ENCODE peak calls at places on chromosomes 1 and 21, in four cellular contexts. One of them, this sample, is unnamed.

GRCh38 chr1:25051906-25052305 is 121.8 kb upstream of the RUNX3 start:
- DNase-seq in transverse colon: no peak
- DNase-seq in body of pancreas: no peak
- DNase-seq in Peyer's patch: no peak
- DNase-seq in this sample: no peak

GRCh38 chr1:246476771-246477170 is 30.3 kb downstream of the SMYD3 start:
- DNase-seq in transverse colon: no peak
- DNase-seq in Peyer's patch: no peak
- DNase-seq in body of pancreas: no peak
- DNase-seq in this sample: no peak

GRCh38 chr21:34936299-34936698 is 112.8 kb downstream of the RUNX1 start:
- DNase-seq in transverse colon: no peak
- DNase-seq in Peyer's patch: no peak
- DNase-seq in body of pancreas: no peak
- DNase-seq in this sample: no peak

GRCh38 chr1:17233675-17234074 is 15.2 kb upstream of the PADI3 start:
- DNase-seq in Peyer's patch: no peak
- DNase-seq in transverse colon: peak; percentile 88
- DNase-seq in body of pancreas: peak; percentile 76
- DNase-seq in this sample: peak; percentile 88

GRCh38 chr1:154170547-154171221 is 15.8 kb upstream of the NUP210L start:
- DNase-seq in Peyer's patch: no peak
- DNase-seq in body of pancreas: no peak
- DNase-seq in transverse colon: no peak
- DNase-seq in this sample: no peak

GRCh38 chr1:229759037-229759435 is 133.0 kb downstream of the URB2 start:
- DNase-seq in transverse colon: no peak
- DNase-seq in body of pancreas: no peak
- DNase-seq in Peyer's patch: no peak
- DNase-seq in this sample: no peak

GRCh38 chr1:210448293-210448892 is 119.7 kb downstream of the HHAT start:
- DNase-seq in Peyer's patch: no peak
- DNase-seq in transverse colon: no peak
- DNase-seq in body of pancreas: peak; percentile 12
- DNase-seq in this sample: no peak

GRCh38 chr1:55214214-55214902 is 806 bp downstream of the USP24 start:
- DNase-seq in transverse colon: peak; percentile 63
- DNase-seq in body of pancreas: peak; percentile 53
- DNase-seq in Peyer's patch: peak; percentile 74
- DNase-seq in this sample: no peak

GRCh38 chr1:238621405-238621804 is 730.7 kb upstream of the ZP4 start:
- DNase-seq in transverse colon: no peak
- DNase-seq in Peyer's patch: no peak
- DNase-seq in body of pancreas: no peak
- DNase-seq in this sample: no peak

GRCh38 chr21:29092102-29092959 is 18.9 kb upstream of the CCT8 start:
- DNase-seq in body of pancreas: no peak
- DNase-seq in transverse colon: no peak
- DNase-seq in Peyer's patch: no peak
- DNase-seq in this sample: no peak

GRCh38 chr21:17495680-17496079 is 17.2 kb upstream of the CXADR start:
- DNase-seq in Peyer's patch: no peak
- DNase-seq in transverse colon: no peak
- DNase-seq in body of pancreas: no peak
- DNase-seq in this sample: no peak

GRCh38 chr1:92927870-92928269 is 33.4 kb downstream of the DIPK1A start:
- DNase-seq in transverse colon: no peak
- DNase-seq in Peyer's patch: no peak
- DNase-seq in body of pancreas: no peak
- DNase-seq in this sample: no peak

GRCh38 chr1:245353915-245354775 is 199.4 kb downstream of the KIF26B start:
- DNase-seq in transverse colon: no peak
- DNase-seq in body of pancreas: no peak
- DNase-seq in Peyer's patch: no peak
- DNase-seq in this sample: no peak

GRCh38 chr1:201480231-201481003 is 11.4 kb upstream of the PHLDA3 start:
- DNase-seq in transverse colon: peak; percentile 91
- DNase-seq in body of pancreas: peak; percentile 92
- DNase-seq in Peyer's patch: peak; percentile 75
- DNase-seq in this sample: peak; percentile 95

GRCh38 chr1:93659805-93660479 is 21.7 kb downstream of the BCAR3 start:
- DNase-seq in body of pancreas: no peak
- DNase-seq in Peyer's patch: no peak
- DNase-seq in transverse colon: no peak
- DNase-seq in this sample: no peak

GRCh38 chr1:197910120-197911110 is 6.8 kb upstream of the LHX9 start:
- DNase-seq in transverse colon: no peak
- DNase-seq in Peyer's patch: no peak
- DNase-seq in body of pancreas: no peak
- DNase-seq in this sample: no peak

GRCh38 chr1:106879538-106879937 is 176.9 kb upstream of the PRMT6 start:
- DNase-seq in body of pancreas: peak; percentile 45
- DNase-seq in transverse colon: peak; percentile 77
- DNase-seq in Peyer's patch: no peak
- DNase-seq in this sample: peak; percentile 35

GRCh38 chr1:231020816-231021215 is 19.2 kb downstream of the FAM89A start:
- DNase-seq in Peyer's patch: no peak
- DNase-seq in body of pancreas: no peak
- DNase-seq in transverse colon: no peak
- DNase-seq in this sample: no peak

GRCh38 chr21:37878946-37879660 is 37.2 kb downstream of the KCNJ6 start:
- DNase-seq in Peyer's patch: no peak
- DNase-seq in body of pancreas: no peak
- DNase-seq in transverse colon: no peak
- DNase-seq in this sample: no peak

GRCh38 chr1:59214764-59215208 is 82.1 kb upstream of the FGGY start:
- DNase-seq in Peyer's patch: no peak
- DNase-seq in transverse colon: no peak
- DNase-seq in body of pancreas: peak; percentile 66
- DNase-seq in this sample: no peak

GRCh38 chr1:10968411-10968826 is 44.0 kb upstream of the TARDBP start:
- DNase-seq in body of pancreas: peak; percentile 77
- DNase-seq in transverse colon: peak; percentile 43
- DNase-seq in Peyer's patch: peak; percentile 35
- DNase-seq in this sample: no peak

GRCh38 chr1:85576642-85577420 is 3.7 kb upstream of the CCN1 start:
- DNase-seq in Peyer's patch: peak; percentile 34
- DNase-seq in transverse colon: peak; percentile 78
- DNase-seq in body of pancreas: peak; percentile 88
- DNase-seq in this sample: peak; percentile 82

GRCh38 chr1:200302893-200303250 is 107.0 kb downstream of the ZNF281 start:
- DNase-seq in body of pancreas: peak; percentile 61
- DNase-seq in Peyer's patch: no peak
- DNase-seq in transverse colon: no peak
- DNase-seq in this sample: no peak

GRCh38 chr1:211133393-211133840 is 531 bp downstream of the KCNH1 start:
- DNase-seq in body of pancreas: peak; percentile 9
- DNase-seq in Peyer's patch: no peak
- DNase-seq in transverse colon: no peak
- DNase-seq in this sample: no peak

GRCh38 chr1:10186453-10187319 is 23.7 kb upstream of the KIF1B start:
- DNase-seq in Peyer's patch: no peak
- DNase-seq in body of pancreas: no peak
- DNase-seq in transverse colon: no peak
- DNase-seq in this sample: no peak

GRCh38 chr1:171196351-171196750 is 11.3 kb downstream of the FMO2 start:
- DNase-seq in body of pancreas: no peak
- DNase-seq in transverse colon: no peak
- DNase-seq in Peyer's patch: no peak
- DNase-seq in this sample: no peak

GRCh38 chr1:40094481-40095110 is 2.5 kb downstream of the PPT1 start:
- DNase-seq in Peyer's patch: no peak
- DNase-seq in transverse colon: no peak
- DNase-seq in body of pancreas: no peak
- DNase-seq in this sample: no peak

GRCh38 chr1:199909137-199909536 is 118.4 kb upstream of the NR5A2 start:
- DNase-seq in Peyer's patch: no peak
- DNase-seq in transverse colon: no peak
- DNase-seq in body of pancreas: no peak
- DNase-seq in this sample: no peak

GRCh38 chr1:184050631-184051030 is 899 bp upstream of the TSEN15 start:
- DNase-seq in Peyer's patch: no peak
- DNase-seq in transverse colon: no peak
- DNase-seq in body of pancreas: no peak
- DNase-seq in this sample: no peak

GRCh38 chr1:184051138-184051484 is 419 bp upstream of the TSEN15 start:
- DNase-seq in body of pancreas: no peak
- DNase-seq in Peyer's patch: no peak
- DNase-seq in transverse colon: no peak
- DNase-seq in this sample: no peak

GRCh38 chr1:184052750-184053149 is 1.2 kb downstream of the TSEN15 start:
- DNase-seq in Peyer's patch: no peak
- DNase-seq in body of pancreas: no peak
- DNase-seq in transverse colon: no peak
- DNase-seq in this sample: no peak

GRCh38 chr1:184051485-184052193 is at the start of gene TSEN15:
- DNase-seq in transverse colon: peak; percentile 82
- DNase-seq in body of pancreas: peak; percentile 88
- DNase-seq in Peyer's patch: peak; percentile 64
- DNase-seq in this sample: peak; percentile 70

GRCh38 chr1:184052194-184052559 is 647 bp downstream of the TSEN15 start:
- DNase-seq in body of pancreas: no peak
- DNase-seq in Peyer's patch: no peak
- DNase-seq in transverse colon: no peak
- DNase-seq in this sample: no peak
- H3K4me1 ChIP-seq in body of pancreas: peaks cover 22% of the 10 kb centered on the region
- H3K4me1 ChIP-seq in Peyer's patch: peaks cover 9% of the 10 kb centered on the region
- H3K4me1 ChIP-seq in transverse colon: peaks cover 15% of the 10 kb centered on the region
- H3K4me1 ChIP-seq in this sample: no peaks in the 10 kb centered on the region

GRCh38 chr1:234602334-234603220 is 7.4 kb downstream of the IRF2BP2 start:
- DNase-seq in body of pancreas: peak; percentile 67
- DNase-seq in Peyer's patch: peak; percentile 22
- DNase-seq in transverse colon: peak; percentile 59
- DNase-seq in this sample: no peak
- TF ChIP-seq POLR2A in body of pancreas: peak; percentile 72
- TF ChIP-seq POLR2A in Peyer's patch: peak; percentile 31
- TF ChIP-seq POLR2A in transverse colon: peak; percentile 79
- TF ChIP-seq POLR2A in this sample: no peak

GRCh38 chr1:114397601-114398000 is 113.4 kb downstream of the TRIM33 start:
- DNase-seq in Peyer's patch: no peak
- DNase-seq in body of pancreas: no peak
- DNase-seq in transverse colon: no peak
- DNase-seq in this sample: no peak
- H3K36me3 ChIP-seq in Peyer's patch: no peaks in the 10 kb centered on the region
- H3K36me3 ChIP-seq in body of pancreas: peaks cover 9% of the 10 kb centered on the region
- H3K36me3 ChIP-seq in transverse colon: no peaks in the 10 kb centered on the region
- H3K36me3 ChIP-seq in this sample: no peaks in the 10 kb centered on the region

DNA sequence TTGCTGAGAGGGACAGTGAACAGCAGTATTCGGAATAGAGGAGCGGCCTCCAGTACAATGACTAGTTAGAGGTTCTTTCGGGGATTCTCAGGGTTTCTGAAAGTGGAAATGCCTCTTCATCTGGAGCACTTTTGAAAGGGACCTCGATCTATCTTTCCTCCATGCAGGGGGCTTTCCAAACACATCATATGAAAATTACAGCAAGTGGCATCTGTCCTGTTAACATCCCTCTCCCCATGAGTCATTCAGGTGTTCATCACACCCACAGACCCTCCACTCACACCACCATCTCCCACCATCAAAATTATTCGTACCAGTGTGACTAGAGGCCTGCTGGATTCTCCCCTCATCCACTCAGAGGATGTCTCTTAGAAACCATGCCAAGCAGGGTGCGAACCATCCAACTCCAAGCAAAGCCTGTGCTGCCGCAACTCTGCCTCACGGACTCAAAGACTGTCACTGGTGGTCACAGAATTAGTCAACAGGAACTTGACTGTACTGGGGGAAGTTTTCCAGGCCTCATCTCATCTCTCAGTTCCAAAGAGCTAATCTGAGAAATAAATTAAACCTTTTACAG is 211.1 kb downstream of the MRPL39 start:
- DNase-seq in transverse colon: no peak
- DNase-seq in body of pancreas: no peak
- DNase-seq in Peyer's patch: no peak
- DNase-seq in this sample: no peak
- H3K4me1 ChIP-seq in transverse colon: no peaks in the 10 kb centered on the region
- H3K4me1 ChIP-seq in body of pancreas: no peaks in the 10 kb centered on the region
- H3K4me1 ChIP-seq in Peyer's patch: no peaks in the 10 kb centered on the region
- H3K4me1 ChIP-seq in this sample: no peaks in the 10 kb centered on the region

GRCh38 chr1:156500578-156500846 is at the start of gene MEF2D:
- DNase-seq in body of pancreas: no peak
- DNase-seq in transverse colon: no peak
- DNase-seq in Peyer's patch: no peak
- DNase-seq in this sample: no peak
- TF ChIP-seq POLR2A in body of pancreas: peak; percentile 56
- TF ChIP-seq POLR2A in transverse colon: no peak
- TF ChIP-seq POLR2A in Peyer's patch: peak; percentile 48
- TF ChIP-seq POLR2A in this sample: no peak

DNA sequence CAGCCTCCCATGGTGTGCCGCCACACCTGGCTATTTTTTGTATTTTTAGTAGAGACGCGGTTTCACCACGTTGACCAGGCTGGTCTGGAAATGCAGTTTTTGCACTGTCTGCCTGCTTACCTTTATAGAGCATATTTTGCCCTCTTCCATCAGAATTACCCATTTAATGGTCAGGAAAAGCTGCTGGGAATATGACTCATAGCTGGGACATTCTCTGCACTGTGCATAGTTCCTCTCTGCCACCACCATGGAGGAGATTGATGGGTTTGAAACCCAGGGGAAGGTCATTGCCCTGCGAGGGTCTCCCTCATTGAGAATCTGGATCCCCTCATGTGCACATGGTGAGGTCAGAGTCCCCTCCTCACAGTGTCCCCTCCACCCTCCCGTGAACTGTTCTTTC is 32.1 kb downstream of the MX1 start:
- DNase-seq in Peyer's patch: no peak
- DNase-seq in transverse colon: no peak
- DNase-seq in body of pancreas: no peak
- DNase-seq in this sample: no peak
- H3K36me3 ChIP-seq in Peyer's patch: no peaks in the 10 kb centered on the region
- H3K36me3 ChIP-seq in transverse colon: no peaks in the 10 kb centered on the region
- H3K36me3 ChIP-seq in body of pancreas: no peaks in the 10 kb centered on the region
- H3K36me3 ChIP-seq in this sample: peaks cover 4% of the 10 kb centered on the region

DNA sequence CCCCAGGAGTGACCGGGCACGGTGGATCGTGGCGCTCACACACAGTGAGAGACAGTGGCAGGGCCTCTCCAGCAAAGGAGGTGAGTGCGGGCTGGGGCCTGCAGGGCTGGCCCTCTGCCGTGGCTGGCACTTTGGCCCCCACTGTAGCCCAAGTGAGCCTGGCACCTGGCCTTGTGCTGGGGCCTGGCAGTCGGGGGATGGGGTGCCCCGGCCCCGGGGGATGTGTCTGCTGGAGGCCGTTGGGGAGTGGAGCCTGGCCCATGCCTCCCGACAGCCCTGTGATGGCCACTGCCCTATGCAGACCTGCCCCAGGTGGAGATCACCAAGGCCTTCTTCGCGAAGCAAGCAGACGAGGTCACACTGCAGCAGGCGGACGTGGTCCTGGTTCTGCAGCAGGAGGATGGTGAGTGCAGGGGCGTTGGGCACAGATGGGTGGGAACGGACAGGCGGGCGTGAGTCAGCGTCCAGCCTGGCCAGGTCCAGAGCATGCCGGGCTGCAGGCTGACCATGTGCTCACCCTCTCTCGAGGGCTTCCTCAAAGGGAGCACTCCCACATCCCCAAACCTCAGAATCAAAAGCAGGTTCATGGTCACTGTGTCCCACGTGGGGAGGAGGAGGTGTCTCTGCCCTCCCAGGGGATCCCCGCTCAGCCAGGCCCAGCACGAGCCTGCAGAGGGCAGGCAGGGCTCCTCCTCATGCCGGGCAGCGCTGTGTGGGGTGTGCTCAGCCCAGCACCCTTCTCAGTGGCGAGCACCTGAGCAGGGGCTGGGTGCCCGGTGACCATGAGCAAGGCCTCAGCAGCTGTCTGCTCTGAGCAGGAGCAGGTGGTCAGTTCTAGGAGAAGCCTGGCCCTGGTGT is 25.3 kb downstream of the ARHGEF16 start:
- DNase-seq in Peyer's patch: no peak
- DNase-seq in body of pancreas: no peak
- DNase-seq in transverse colon: no peak
- DNase-seq in this sample: no peak
- H3K4me1 ChIP-seq in Peyer's patch: no peaks in the 10 kb centered on the region
- H3K4me1 ChIP-seq in body of pancreas: peaks cover 7% of the 10 kb centered on the region
- H3K4me1 ChIP-seq in transverse colon: peaks cover 7% of the 10 kb centered on the region
- H3K4me1 ChIP-seq in this sample: no peaks in the 10 kb centered on the region

This sample was measured in breast epithelium.